ENCODE peak calls at places on chromosomes 2 and 18, in ten cellular contexts. Q is brain microvascular endothelial cell, S is IMR-90, X is breast epithelium, C is B cell, Y is WTC11, P is astrocyte, W is nephron progenitor cell, A is pancreas, N is tibial artery. J is an unnamed sample.

GRCh38 chr2:66501267-66501666 is 66.3 kb downstream of the MEIS1 start:
- DNase-seq in Q (no peak), S (no peak), X (no peak), C (no peak), Y (no peak), P (no peak), W (no peak), A (no peak), N (no peak), J (no peak)

GRCh38 chr2:46634905-46635304 is 155.5 kb downstream of the TMEM247 start:
- DNase-seq in Q (no peak), S (no peak), X (no peak), C (no peak), Y (no peak), P (no peak), W (no peak), A (no peak), N (no peak), J (no peak)

GRCh38 chr18:26813043-26813442 is 52.5 kb downstream of the AQP4 start:
- DNase-seq in Q (no peak), S (no peak), X (no peak), C (no peak), Y (peak; percentile 62), P (peak; percentile 3), W (peak; percentile 36), A (no peak), N (no peak), J (peak; percentile 28)

GRCh38 chr18:56475250-56475649 is 163.1 kb downstream of the TXNL1 start:
- DNase-seq in Q (no peak), S (no peak), X (no peak), C (no peak), Y (no peak), P (peak; percentile 25), W (no peak), A (no peak), N (no peak), J (no peak)

GRCh38 chr18:72738136-72738535 is 129.7 kb downstream of the NETO1 start:
- DNase-seq in Q (no peak), S (no peak), X (no peak), C (no peak), Y (no peak), P (no peak), W (no peak), A (no peak), N (no peak), J (no peak)

GRCh38 chr2:17257194-17257909 is 260.9 kb downstream of the RAD51AP2 start:
- DNase-seq in Q (no peak), S (peak; percentile 1), X (no peak), C (no peak), Y (no peak), P (peak; percentile 68), W (no peak), A (no peak), N (no peak), J (peak; percentile 2)

GRCh38 chr2:127578411-127578810 is 42.9 kb downstream of the MYO7B start:
- DNase-seq in Q (no peak), S (no peak), X (no peak), C (peak; percentile 28), Y (no peak), P (no peak), W (no peak), A (no peak), N (no peak), J (no peak)

GRCh38 chr2:217183471-217183870 is 323.6 kb upstream of the TNP1 start:
- DNase-seq in Q (no peak), S (no peak), X (no peak), C (no peak), Y (no peak), P (no peak), W (no peak), A (no peak), N (no peak), J (no peak)

GRCh38 chr18:57134564-57135211 is 12.2 kb upstream of the BOD1L2 start:
- DNase-seq in Q (no peak), S (peak; percentile 4), X (no peak), C (no peak), Y (no peak), P (no peak), W (no peak), A (no peak), N (no peak), J (peak; percentile 1)

DNA sequence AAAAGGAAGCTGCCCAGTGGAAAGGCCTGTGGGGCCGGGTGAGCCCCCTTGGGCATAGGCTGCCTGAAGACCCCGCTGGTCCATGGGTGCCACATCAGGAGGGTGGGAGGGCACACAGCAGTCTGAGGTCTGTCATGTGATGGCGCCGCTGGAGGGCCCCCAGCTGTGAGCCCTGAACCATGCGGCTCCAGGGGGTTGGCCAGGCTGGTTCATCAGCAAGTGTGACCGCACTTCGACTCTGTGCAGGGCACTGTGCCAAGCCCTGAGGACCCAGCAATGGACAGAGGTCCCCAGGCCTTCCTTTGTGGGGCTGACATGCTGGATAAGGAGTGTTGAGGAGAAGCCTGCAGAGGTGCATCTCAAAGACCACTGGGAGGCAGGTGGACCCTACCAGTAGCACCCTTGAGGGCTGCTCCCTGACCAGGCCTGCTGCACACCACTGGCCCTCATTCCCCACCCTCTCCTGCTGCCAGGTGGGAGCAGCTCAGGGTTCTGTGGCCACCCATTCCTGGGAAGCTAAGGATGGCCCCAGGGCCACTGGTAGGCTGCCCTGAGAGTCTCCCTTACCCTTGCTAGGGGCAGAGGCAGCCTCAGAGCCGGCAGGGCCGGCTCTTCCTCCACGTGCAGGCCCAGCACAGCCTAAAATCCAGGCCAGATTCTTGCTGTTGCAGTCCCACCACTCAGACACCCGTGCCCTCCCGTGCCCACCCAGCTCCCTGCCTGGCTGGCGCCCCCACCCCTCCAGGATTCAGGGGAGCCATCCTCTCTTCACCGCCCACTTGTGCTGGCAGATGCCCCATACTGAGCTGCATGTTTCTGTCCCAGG is 199.2 kb downstream of the EIPR1 start:
- DNase-seq in Q (no peak), S (no peak), X (no peak), C (no peak), Y (no peak), P (no peak), W (no peak), A (peak; percentile 65), N (no peak), J (no peak)
- TF ChIP-seq CTCF in Q (no peak), S (no peak), X (no peak), C (no peak), Y (no peak), P (no peak), W (no peak), A (no peak), N (no peak), J (no peak)

DNA sequence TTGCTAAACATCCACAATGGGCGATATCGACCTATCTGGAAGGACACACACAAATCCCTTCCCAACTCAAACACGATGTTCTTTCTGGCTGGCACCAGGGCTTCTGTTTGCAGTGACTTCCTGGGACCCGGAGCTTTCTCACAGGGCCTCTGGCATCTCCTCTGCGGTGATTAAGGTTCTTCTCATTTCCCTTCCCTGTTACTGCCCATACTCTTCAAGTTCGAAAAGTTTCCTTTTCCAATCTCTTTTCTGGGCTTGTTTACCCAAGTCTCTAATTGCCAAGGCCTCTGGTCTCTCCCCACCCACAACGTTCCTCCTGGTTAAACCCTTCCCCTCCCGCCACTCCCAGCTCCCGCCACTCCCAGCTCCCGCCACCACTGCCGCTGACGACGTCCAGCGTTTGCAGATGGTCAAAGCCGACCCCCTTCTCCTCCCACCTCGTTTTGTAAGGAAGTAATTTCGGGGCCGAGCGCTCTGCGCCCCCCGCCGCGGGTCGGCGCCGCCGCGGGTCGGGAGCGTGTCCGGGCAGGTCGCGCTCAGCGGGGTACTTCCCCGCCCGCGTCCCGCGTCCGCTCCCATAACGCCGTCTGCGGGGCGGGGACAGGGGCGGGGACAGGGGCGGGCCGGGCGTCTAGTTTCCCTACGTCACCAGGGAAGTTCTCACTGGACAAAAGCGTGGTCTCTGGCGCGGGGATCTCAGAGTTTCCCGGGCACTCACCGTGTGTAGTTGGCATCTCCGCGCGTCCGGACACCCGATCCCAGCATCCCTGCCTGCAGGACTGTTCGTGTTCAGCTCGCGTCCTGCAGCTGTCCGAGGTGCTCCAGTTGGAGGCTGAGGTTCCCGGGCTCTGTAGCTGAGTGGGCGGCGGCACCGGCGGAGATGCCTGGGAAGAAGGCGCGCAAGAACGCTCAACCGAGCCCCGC is at the start of gene PMAIP1:
- DNase-seq in Q (peak; percentile 94), S (peak; percentile 94), X (peak; percentile 86), C (peak; percentile 92), Y (peak; percentile 91), P (peak; percentile 89), W (peak; percentile 90), A (peak; percentile 90), N (peak; percentile 65), J (peak; percentile 93)
- TF ChIP-seq CTCF in Q (no peak), S (no peak), X (no peak), C (no peak), Y (no peak), P (no peak), W (no peak), A (no peak), N (no peak), J (no peak)

GRCh38 chr2:64699712-64700111 is 46.0 kb upstream of the SERTAD2 start:
- DNase-seq in Q (no peak), S (no peak), X (no peak), C (no peak), Y (peak; percentile 19), P (no peak), W (no peak), A (no peak), N (no peak), J (no peak)
- TF ChIP-seq CTCF in Q (peak; percentile 20), S (no peak), X (no peak), C (peak; percentile 46), Y (no peak), P (no peak), W (no peak), A (no peak), N (no peak), J (no peak)

GRCh38 chr2:156064540-156064939 is 268.0 kb downstream of the NR4A2 start:
- DNase-seq in Q (no peak), S (no peak), X (no peak), C (no peak), Y (no peak), P (no peak), W (no peak), A (no peak), N (no peak), J (no peak)

GRCh38 chr2:156065912-156066311 is 266.6 kb downstream of the NR4A2 start:
- DNase-seq in Q (no peak), S (no peak), X (no peak), C (no peak), Y (no peak), P (no peak), W (no peak), A (no peak), N (no peak), J (no peak)
- TF ChIP-seq CTCF in Q (no peak), S (no peak), X (no peak), C (no peak), Y (no peak), P (no peak), W (no peak), A (no peak), N (no peak), J (no peak)

DNA sequence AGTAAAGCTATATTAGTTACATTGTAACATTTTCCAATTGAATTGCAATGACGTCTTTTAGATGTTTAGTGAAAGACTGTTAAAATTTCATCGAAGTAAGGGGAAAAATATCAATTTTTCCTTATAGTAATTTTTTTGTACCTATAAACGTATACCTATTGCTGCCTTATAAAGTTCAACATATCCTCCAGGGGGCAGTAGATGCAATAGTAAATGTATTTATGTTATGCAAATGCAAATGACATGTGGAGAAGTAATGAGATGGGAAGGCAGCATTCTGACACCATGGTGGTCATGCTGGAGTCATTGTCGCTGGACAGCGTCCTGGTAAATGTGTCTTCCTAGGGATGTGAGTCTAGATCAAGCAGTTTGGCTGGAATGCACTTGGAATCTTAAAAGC is 38.7 kb downstream of the MSTN start:
- DNase-seq in Q (peak; percentile 25), S (peak; percentile 49), X (no peak), C (no peak), Y (no peak), P (peak; percentile 26), W (no peak), A (no peak), N (no peak), J (peak; percentile 67)
- TF ChIP-seq CTCF in Q (peak; percentile 59), S (peak; percentile 51), X (no peak), C (peak; percentile 54), Y (peak; percentile 29), P (peak; percentile 43), W (peak; percentile 34), A (peak; percentile 21), N (peak; percentile 20), J (peak; percentile 63)